ENCODE peak calls at places on chromosomes 11 and 22, in five cellular contexts. D is hepatic stellate cell, N is substantia nigra, L is MM.1S, H is ACHN. S is an unnamed sample.

GRCh38 chr11:126969865-126970479 is 30.6 kb downstream of the KIRREL3 start:
- DNase-seq in D (peak), N (no peak), L (peak), H (peak), S (no peak)

GRCh38 chr11:94493443-94494199 is at the start of the genes ANKRD49 and MRE11:
- DNase-seq in D (peak), N (peak), L (peak), H (peak), S (peak)

GRCh38 chr11:86427441-86427840 is 52.8 kb downstream of the CCDC81 start:
- DNase-seq in D (no peak), N (no peak), L (no peak), H (no peak), S (no peak)

GRCh38 chr11:91978747-91979146 is 245.9 kb upstream of the FAT3 start:
- DNase-seq in D (no peak), N (no peak), L (no peak), H (no peak), S (no peak)

GRCh38 chr11:3929689-3930088 is 74.2 kb downstream of the STIM1 start:
- DNase-seq in D (no peak), N (no peak), L (no peak), H (no peak), S (no peak)

GRCh38 chr22:50271519-50271970 is 1.4 kb upstream of the MAPK11 start:
- DNase-seq in D (peak), N (no peak), L (peak), H (peak), S (no peak)

GRCh38 chr11:5380740-5381342 is 2.8 kb upstream of the OR51M1 start:
- DNase-seq in D (peak), N (no peak), L (peak), H (peak), S (peak)

GRCh38 chr11:2801711-2802388 is 83.7 kb downstream of the CDKN1C start:
- DNase-seq in D (no peak), N (no peak), L (no peak), H (no peak), S (no peak)

GRCh38 chr22:23180301-23180892 is at the start of gene BCR:
- DNase-seq in D (peak), N (peak), L (peak), H (peak), S (no peak)

GRCh38 chr22:20783844-20784723 is 10.2 kb downstream of the SERPIND1 start:
- DNase-seq in D (peak), N (no peak), L (peak), H (peak), S (peak)

GRCh38 chr11:22657101-22657694 is 9.2 kb upstream of the GAS2 start:
- DNase-seq in D (no peak), N (no peak), L (no peak), H (no peak), S (no peak)

GRCh38 chr11:125401746-125402145 is 94.3 kb downstream of the FEZ1 start:
- DNase-seq in D (no peak), N (no peak), L (no peak), H (no peak), S (no peak)

GRCh38 chr11:75735181-75735845 is 17.7 kb downstream of the MOGAT2 start:
- DNase-seq in D (no peak), N (no peak), L (no peak), H (no peak), S (no peak)

GRCh38 chr22:31917227-31917921 is 27.0 kb upstream of the YWHAH start:
- DNase-seq in D (no peak), N (no peak), L (no peak), H (no peak), S (no peak)

GRCh38 chr22:19620742-19621371 is 93.4 kb upstream of the SEPTIN5 start:
- DNase-seq in D (no peak), N (no peak), L (no peak), H (no peak), S (no peak)

GRCh38 chr22:39898997-39899396 is 1.9 kb upstream of the GRAP2 start:
- DNase-seq in D (no peak), N (no peak), L (no peak), H (no peak), S (no peak)

GRCh38 chr11:3132831-3133455 is 32.2 kb downstream of the OSBPL5 start:
- DNase-seq in D (no peak), N (no peak), L (no peak), H (no peak), S (no peak)

GRCh38 chr11:62592216-62592815 is 993 bp upstream of the TUT1 start:
- DNase-seq in D (no peak), N (no peak), L (no peak), H (no peak), S (no peak)

GRCh38 chr11:127103586-127104388 is 103.2 kb upstream of the KIRREL3 start:
- DNase-seq in D (no peak), N (no peak), L (no peak), H (no peak), S (no peak)

GRCh38 chr11:60370811-60371297 is 7.5 kb upstream of the MS4A7 start:
- DNase-seq in D (no peak), N (no peak), L (no peak), H (no peak), S (no peak)

GRCh38 chr11:105046898-105047579 is 1.9 kb upstream of the CARD16 start:
- DNase-seq in D (peak), N (no peak), L (no peak), H (peak), S (no peak)

GRCh38 chr22:23402275-23403151 is 177.6 kb downstream of the IGLL1 start:
- DNase-seq in D (no peak), N (no peak), L (peak), H (peak), S (peak)

GRCh38 chr22:18119409-18120110 is 9.0 kb downstream of the TUBA8 start:
- DNase-seq in D (no peak), N (no peak), L (no peak), H (no peak), S (no peak)

GRCh38 chr11:68269414-68270081 is 2.2 kb downstream of the C11orf24 start:
- DNase-seq in D (peak), N (no peak), L (no peak), H (no peak), S (no peak)

GRCh38 chr11:12223771-12224536 is 113.6 kb downstream of the MICAL2 start:
- DNase-seq in D (no peak), N (no peak), L (no peak), H (no peak), S (no peak)

GRCh38 chr22:43152001-43152354 is 619 bp downstream of the TSPO start:
- DNase-seq in D (no peak), N (no peak), L (no peak), H (no peak), S (no peak)

GRCh38 chr11:47551086-47551485 is 1.8 kb downstream of the CELF1 start:
- DNase-seq in D (no peak), N (no peak), L (peak), H (peak), S (no peak)

GRCh38 chr11:130644187-130644586 is 195.7 kb downstream of the ADAMTS15 start:
- DNase-seq in D (no peak), N (no peak), L (no peak), H (no peak), S (no peak)

GRCh38 chr11:69388661-69389060 is 92.8 kb upstream of the LINC01488 start:
- DNase-seq in D (no peak), N (no peak), L (no peak), H (no peak), S (no peak)

GRCh38 chr11:17810041-17810440 is 75.5 kb downstream of the KCNC1 start:
- DNase-seq in D (no peak), N (no peak), L (no peak), H (no peak), S (no peak)

S was measured in CMK.